ENCODE peak calls at places on chromosome 17, in five cellular contexts. R, D, A, C and W are unnamed samples.

GRCh38 chr17:64500923-64501765 is 4.3 kb upstream of the POLG2 start:
- DNase-seq in R (no peak), D (no peak), A (no peak), C (no peak), W (no peak)

GRCh38 chr17:64003526-64004121 is 5.5 kb downstream of the PRR29 start:
- DNase-seq in R (no peak), D (no peak), A (peak; percentile 79), C (no peak), W (peak; percentile 26)

GRCh38 chr17:50540485-50541401 is 6.2 kb upstream of the SPATA20 start:
- DNase-seq in R (no peak), D (no peak), A (no peak), C (no peak), W (no peak)

GRCh38 chr17:31470592-31470991 is 79.1 kb downstream of the RAB11FIP4 start:
- DNase-seq in R (no peak), D (no peak), A (no peak), C (no peak), W (no peak)

GRCh38 chr17:9436629-9437028 is 139.0 kb downstream of the STX8 start:
- DNase-seq in R (no peak), D (no peak), A (no peak), C (no peak), W (no peak)

GRCh38 chr17:32323784-32324590 is 18.0 kb downstream of the C17orf75 start:
- DNase-seq in R (no peak), D (no peak), A (no peak), C (no peak), W (no peak)

GRCh38 chr17:64019486-64020067 is 856 bp downstream of the ICAM2 start:
- DNase-seq in R (no peak), D (no peak), A (peak; percentile 45), C (no peak), W (no peak)

GRCh38 chr17:62916684-62917571 is 49.1 kb upstream of the TANC2 start:
- DNase-seq in R (no peak), D (no peak), A (peak; percentile 75), C (no peak), W (no peak)

GRCh38 chr17:77619851-77620250 is 338.7 kb upstream of the TNRC6C start:
- DNase-seq in R (no peak), D (no peak), A (peak; percentile 5), C (no peak), W (no peak)

GRCh38 chr17:4715071-4715749 is 4.8 kb downstream of the ARRB2 start:
- DNase-seq in R (no peak), D (no peak), A (no peak), C (no peak), W (no peak)

GRCh38 chr17:35242805-35243458 is at the start of gene SLFN5:
- DNase-seq in R (peak; percentile 83), D (peak; percentile 95), A (peak; percentile 99), C (peak; percentile 94), W (peak; percentile 91)

GRCh38 chr17:71986886-71987285 is 133.9 kb upstream of the SOX9 start:
- DNase-seq in R (no peak), D (no peak), A (no peak), C (no peak), W (no peak)

GRCh38 chr17:6420173-6420641 is 14.7 kb downstream of the AIPL1 start:
- DNase-seq in R (peak; percentile 68), D (no peak), A (no peak), C (no peak), W (no peak)

GRCh38 chr17:6413073-6413472 is 21.8 kb downstream of the AIPL1 start:
- DNase-seq in R (no peak), D (no peak), A (no peak), C (no peak), W (no peak)

DNA sequence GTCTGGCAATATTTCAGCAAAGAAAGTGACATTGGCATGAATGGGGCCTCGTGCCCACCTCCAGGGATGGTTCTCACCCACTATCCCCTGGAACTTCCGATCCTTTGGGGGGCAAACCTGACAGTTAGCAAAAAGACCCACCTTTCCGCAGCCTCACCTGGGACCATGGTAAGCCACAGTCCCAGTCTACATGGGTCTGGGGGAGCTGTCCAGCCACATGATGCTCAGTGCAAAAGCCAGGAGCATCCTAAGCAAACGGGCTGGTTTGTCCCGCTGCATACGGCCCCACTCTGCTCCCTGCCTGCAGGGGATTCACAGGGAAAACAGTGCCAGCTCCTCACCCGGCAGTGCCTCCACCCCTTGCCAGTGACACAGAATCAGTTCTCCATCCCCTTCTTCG is 19.3 kb downstream of the AIPL1 start:
- DNase-seq in R (no peak), D (no peak), A (no peak), C (no peak), W (no peak)
- TF ChIP-seq CTCF in R (no peak), D (no peak), A (no peak), C (no peak), W (no peak)

GRCh38 chr17:47866941-47867340 is 16.0 kb upstream of the SP6 start:
- DNase-seq in R (no peak), D (no peak), A (no peak), C (no peak), W (no peak)

GRCh38 chr17:47870042-47870441 is 19.1 kb upstream of the SP6 start:
- DNase-seq in R (no peak), D (no peak), A (no peak), C (no peak), W (no peak)

GRCh38 chr17:47868134-47868533 is 17.2 kb upstream of the SP6 start:
- DNase-seq in R (no peak), D (no peak), A (no peak), C (no peak), W (no peak)

GRCh38 chr17:47871048-47871447 is 20.1 kb upstream of the SP6 start:
- DNase-seq in R (no peak), D (no peak), A (no peak), C (no peak), W (no peak)

DNA sequence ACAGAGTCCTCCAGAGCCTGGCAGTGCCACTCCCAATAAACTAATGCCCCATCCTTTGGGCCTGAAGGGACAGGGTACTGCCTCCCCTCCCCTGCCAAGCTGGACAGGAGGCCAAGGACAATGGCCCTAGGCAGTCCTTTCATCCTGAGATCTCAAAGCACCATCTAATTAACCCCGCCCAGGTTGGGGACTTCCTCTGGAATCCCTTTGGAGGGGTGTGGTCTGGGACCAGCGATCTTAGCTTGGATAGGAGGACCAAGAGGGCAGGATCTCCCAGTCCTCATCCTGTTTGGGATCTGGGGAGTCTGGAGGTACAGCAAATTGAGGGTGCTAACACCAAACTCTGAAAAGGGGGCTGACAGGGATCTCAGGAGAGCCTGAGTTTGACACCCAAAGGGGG is 18.2 kb upstream of the SP6 start:
- DNase-seq in R (no peak), D (no peak), A (no peak), C (no peak), W (no peak)
- TF ChIP-seq CTCF in R (no peak), D (no peak), A (no peak), C (no peak), W (no peak)

GRCh38 chr17:20241855-20242254 is 225.5 kb downstream of the LGALS9B start:
- DNase-seq in R (no peak), D (no peak), A (no peak), C (no peak), W (no peak)
- TF ChIP-seq CTCF in R (no peak), D (no peak), A (no peak), C (no peak), W (no peak)

GRCh38 chr17:81514735-81515529 is 2.3 kb upstream of the ACTG1 start:
- DNase-seq in R (peak; percentile 75), D (peak; percentile 89), A (peak; percentile 96), C (peak; percentile 90), W (no peak)
- TF ChIP-seq CTCF in R (no peak), D (no peak), A (no peak), C (no peak), W (no peak)

GRCh38 chr17:55889271-55889670 is 138.4 kb downstream of the PCTP start:
- DNase-seq in R (no peak), D (no peak), A (no peak), C (no peak), W (no peak)
- TF ChIP-seq CTCF in R (no peak), D (no peak), A (no peak), C (no peak), W (no peak)

GRCh38 chr17:7222093-7222971 is 2.6 kb downstream of the ACADVL start:
- DNase-seq in R (no peak), D (no peak), A (no peak), C (no peak), W (no peak)

GRCh38 chr17:7219434-7219811 is 213 bp downstream of the DLG4 start:
- DNase-seq in R (no peak), D (no peak), A (no peak), C (no peak), W (no peak)

GRCh38 chr17:7221281-7222092 is 1.7 kb downstream of the ACADVL start:
- DNase-seq in R (no peak), D (no peak), A (no peak), C (peak; percentile 17), W (no peak)

GRCh38 chr17:7219812-7220592 is at the start of the genes ACADVL and DLG4:
- DNase-seq in R (peak; percentile 90), D (peak; percentile 95), A (peak; percentile 99), C (peak; percentile 94), W (peak; percentile 79)

GRCh38 chr17:7220593-7221280 is 999 bp downstream of the ACADVL start:
- DNase-seq in R (peak; percentile 54), D (peak; percentile 76), A (no peak), C (peak; percentile 64), W (no peak)
- TF ChIP-seq CTCF in R (no peak), D (peak; percentile 48), A (no peak), C (peak; percentile 28), W (peak; percentile 61)

GRCh38 chr17:66976379-66976663 is 11.8 kb downstream of the CACNG4 start:
- DNase-seq in R (no peak), D (no peak), A (no peak), C (no peak), W (no peak)

GRCh38 chr17:66976781-66977201 is 12.3 kb downstream of the CACNG4 start:
- DNase-seq in R (no peak), D (no peak), A (no peak), C (no peak), W (no peak)

GRCh38 chr17:66978514-66979061 is 14.1 kb downstream of the CACNG4 start:
- DNase-seq in R (no peak), D (no peak), A (no peak), C (peak; percentile 81), W (no peak)

GRCh38 chr17:66975188-66975587 is 10.7 kb downstream of the CACNG4 start:
- DNase-seq in R (no peak), D (no peak), A (no peak), C (no peak), W (no peak)

DNA sequence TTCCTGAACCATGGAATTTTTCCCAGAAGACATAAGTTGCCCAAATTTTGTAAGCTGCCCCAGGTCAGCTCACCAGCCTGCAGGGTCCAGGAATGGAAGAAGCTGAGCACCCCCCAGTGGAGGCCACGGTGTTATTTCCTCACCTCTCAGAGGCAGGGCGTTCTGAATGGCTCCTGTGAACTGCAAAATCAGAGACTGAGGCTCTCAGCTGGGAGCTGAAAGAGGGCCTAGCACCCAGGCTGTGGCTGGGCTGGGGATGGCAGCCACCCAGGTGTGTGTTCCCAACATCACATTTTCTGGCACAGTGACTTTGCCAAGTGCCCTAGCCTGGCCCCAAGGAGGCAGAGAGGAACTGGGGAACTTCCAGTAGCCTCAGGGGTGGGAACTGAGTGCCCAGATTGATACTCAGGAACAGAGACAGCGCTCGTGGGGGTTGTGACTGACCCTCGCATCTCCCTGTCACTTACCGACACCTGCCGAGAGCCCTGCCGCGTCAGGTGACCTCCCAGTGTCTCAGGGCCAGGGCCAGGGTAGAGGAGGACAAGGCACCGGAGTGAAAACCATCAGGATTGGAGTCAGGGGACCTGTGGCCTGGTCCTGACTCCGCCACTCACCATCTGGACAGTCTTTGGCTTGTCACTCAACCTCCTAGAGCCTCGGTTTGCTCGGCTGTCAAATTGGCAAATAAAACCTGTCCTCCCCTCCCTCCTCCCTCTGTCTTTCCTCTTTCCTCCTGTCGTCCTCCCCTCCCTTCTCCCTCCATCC is 11.3 kb downstream of the CACNG4 start:
- DNase-seq in R (no peak), D (no peak), A (no peak), C (peak; percentile 24), W (no peak)
- TF ChIP-seq CTCF in R (no peak), D (no peak), A (no peak), C (peak; percentile 12), W (no peak)